ENCODE peak calls at places on chromosomes 5 and 9, in four cellular contexts. One of them, this sample, is unnamed. For H3K4me1 and H3K27me3, the result is how much of the 10 kb centered on the place peaks cover.

GRCh38 chr5:114447084-114447773 is 85.4 kb downstream of the KCNN2 start:
- DNase-seq in spleen: no peak
- DNase-seq in lung: no peak
- DNase-seq in neural progenitor cell: peak
- DNase-seq in this sample: no peak

GRCh38 chr5:106880656-106881055 is 790.1 kb downstream of the EFNA5 start:
- DNase-seq in spleen: no peak
- DNase-seq in lung: no peak
- DNase-seq in neural progenitor cell: no peak
- DNase-seq in this sample: no peak

GRCh38 chr5:163079618-163080017 is 357.8 kb upstream of the CCNG1 start:
- DNase-seq in spleen: no peak
- DNase-seq in lung: no peak
- DNase-seq in neural progenitor cell: no peak
- DNase-seq in this sample: no peak

GRCh38 chr5:150342583-150342982 is 14.9 kb upstream of the TCOF1 start:
- DNase-seq in spleen: no peak
- DNase-seq in lung: no peak
- DNase-seq in neural progenitor cell: no peak
- DNase-seq in this sample: no peak

GRCh38 chr9:38003946-38004808 is 64.8 kb downstream of the SHB start:
- DNase-seq in spleen: no peak
- DNase-seq in lung: no peak
- DNase-seq in neural progenitor cell: no peak
- DNase-seq in this sample: peak

GRCh38 chr9:103731541-103731940 is 362.6 kb upstream of the SMC2 start:
- DNase-seq in spleen: no peak
- DNase-seq in lung: no peak
- DNase-seq in neural progenitor cell: no peak
- DNase-seq in this sample: no peak

GRCh38 chr9:18235181-18235908 is 238.6 kb upstream of the ADAMTSL1 start:
- DNase-seq in spleen: no peak
- DNase-seq in lung: no peak
- DNase-seq in neural progenitor cell: no peak
- DNase-seq in this sample: no peak

GRCh38 chr5:115192098-115192497 is 22.4 kb upstream of the TRIM36 start:
- DNase-seq in spleen: no peak
- DNase-seq in lung: no peak
- DNase-seq in neural progenitor cell: no peak
- DNase-seq in this sample: no peak

GRCh38 chr9:95045751-95046150 is 271.8 kb downstream of the FANCC start:
- DNase-seq in spleen: no peak
- DNase-seq in lung: no peak
- DNase-seq in neural progenitor cell: peak
- DNase-seq in this sample: no peak

GRCh38 chr5:555058-555623 is 30.9 kb upstream of the SLC9A3 start:
- DNase-seq in spleen: no peak
- DNase-seq in lung: no peak
- DNase-seq in neural progenitor cell: no peak
- DNase-seq in this sample: no peak

GRCh38 chr9:4832786-4833579 is 40.2 kb downstream of the RCL1 start:
- DNase-seq in spleen: no peak
- DNase-seq in lung: no peak
- DNase-seq in neural progenitor cell: no peak
- DNase-seq in this sample: no peak

GRCh38 chr5:135340568-135340967 is 58.5 kb downstream of the MACROH2A1 start:
- DNase-seq in spleen: no peak
- DNase-seq in lung: no peak
- DNase-seq in neural progenitor cell: no peak
- DNase-seq in this sample: no peak

GRCh38 chr5:136062563-136063274 is 33.9 kb downstream of the TGFBI start:
- DNase-seq in spleen: no peak
- DNase-seq in lung: no peak
- DNase-seq in neural progenitor cell: peak
- DNase-seq in this sample: no peak

GRCh38 chr5:178165585-178165984 is 11.9 kb upstream of the NHP2 start:
- DNase-seq in spleen: no peak
- DNase-seq in lung: no peak
- DNase-seq in neural progenitor cell: no peak
- DNase-seq in this sample: no peak

GRCh38 chr5:177301503-177302165 is 1.9 kb downstream of the RAB24 start:
- DNase-seq in spleen: peak
- DNase-seq in lung: peak
- DNase-seq in neural progenitor cell: no peak
- DNase-seq in this sample: no peak

GRCh38 chr5:139271201-139272027 is 22.1 kb upstream of the MATR3 start:
- DNase-seq in spleen: no peak
- DNase-seq in lung: no peak
- DNase-seq in neural progenitor cell: no peak
- DNase-seq in this sample: no peak

GRCh38 chr9:96015876-96016686 is 140.6 kb downstream of the ERCC6L2 start:
- DNase-seq in spleen: no peak
- DNase-seq in lung: no peak
- DNase-seq in neural progenitor cell: no peak
- DNase-seq in this sample: no peak

GRCh38 chr5:95027151-95027721 is 257.7 kb downstream of the MCTP1 start:
- DNase-seq in spleen: no peak
- DNase-seq in lung: no peak
- DNase-seq in neural progenitor cell: no peak
- DNase-seq in this sample: no peak

GRCh38 chr5:163460562-163461176 is at the start of gene HMMR:
- DNase-seq in spleen: no peak
- DNase-seq in lung: no peak
- DNase-seq in neural progenitor cell: peak
- DNase-seq in this sample: no peak

GRCh38 chr5:143248822-143249579 is 154.5 kb downstream of the NR3C1 start:
- DNase-seq in spleen: no peak
- DNase-seq in lung: no peak
- DNase-seq in neural progenitor cell: no peak
- DNase-seq in this sample: no peak

GRCh38 chr9:80062581-80062980 is 490.8 kb downstream of the TLE4 start:
- DNase-seq in spleen: no peak
- DNase-seq in lung: no peak
- DNase-seq in neural progenitor cell: no peak
- DNase-seq in this sample: no peak

GRCh38 chr5:90530736-90531487 is 1.5 kb upstream of the LYSMD3 start:
- DNase-seq in spleen: no peak
- DNase-seq in lung: no peak
- DNase-seq in neural progenitor cell: no peak
- DNase-seq in this sample: no peak

GRCh38 chr5:150738862-150739261 is 20.0 kb downstream of the DCTN4 start:
- DNase-seq in spleen: no peak
- DNase-seq in lung: no peak
- DNase-seq in neural progenitor cell: no peak
- DNase-seq in this sample: no peak

GRCh38 chr5:2207966-2208544 is 325.3 kb upstream of the IRX4 start:
- DNase-seq in spleen: no peak
- DNase-seq in lung: peak
- DNase-seq in neural progenitor cell: peak
- DNase-seq in this sample: no peak

GRCh38 chr9:122107291-122107805 is 14.2 kb upstream of the TTLL11 start:
- DNase-seq in spleen: no peak
- DNase-seq in lung: no peak
- DNase-seq in neural progenitor cell: no peak
- DNase-seq in this sample: peak

GRCh38 chr9:37386988-37387387 is 35.5 kb upstream of the GRHPR start:
- DNase-seq in spleen: no peak
- DNase-seq in lung: no peak
- DNase-seq in neural progenitor cell: no peak
- DNase-seq in this sample: no peak

GRCh38 chr9:22039258-22039657 is 30.2 kb upstream of the CDKN2B start:
- DNase-seq in spleen: no peak
- DNase-seq in lung: no peak
- DNase-seq in neural progenitor cell: no peak
- DNase-seq in this sample: no peak

GRCh38 chr9:136567651-136568287 is 21.9 kb upstream of the NOTCH1 start:
- DNase-seq in spleen: no peak
- DNase-seq in lung: peak
- DNase-seq in neural progenitor cell: peak
- DNase-seq in this sample: peak

GRCh38 chr5:133261993-133262392 is 210.2 kb downstream of the HSPA4 start:
- DNase-seq in spleen: no peak
- DNase-seq in lung: no peak
- DNase-seq in neural progenitor cell: no peak
- DNase-seq in this sample: no peak

GRCh38 chr5:83528439-83528769 is 56.9 kb downstream of the VCAN start:
- DNase-seq in spleen: no peak
- DNase-seq in lung: no peak
- DNase-seq in neural progenitor cell: no peak
- DNase-seq in this sample: no peak

GRCh38 chr5:139392678-139393496 is 2.0 kb downstream of the PROB1 start:
- DNase-seq in spleen: peak
- DNase-seq in lung: peak
- DNase-seq in neural progenitor cell: peak
- DNase-seq in this sample: peak

GRCh38 chr5:56161927-56162326 is 71.2 kb downstream of the ANKRD55 start:
- DNase-seq in spleen: no peak
- DNase-seq in lung: no peak
- DNase-seq in neural progenitor cell: peak
- DNase-seq in this sample: no peak
- H3K4me1 ChIP-seq in spleen: under half
- H3K4me1 ChIP-seq in lung: under half
- H3K4me1 ChIP-seq in neural progenitor cell: under half
- H3K4me1 ChIP-seq in this sample: under half

DNA sequence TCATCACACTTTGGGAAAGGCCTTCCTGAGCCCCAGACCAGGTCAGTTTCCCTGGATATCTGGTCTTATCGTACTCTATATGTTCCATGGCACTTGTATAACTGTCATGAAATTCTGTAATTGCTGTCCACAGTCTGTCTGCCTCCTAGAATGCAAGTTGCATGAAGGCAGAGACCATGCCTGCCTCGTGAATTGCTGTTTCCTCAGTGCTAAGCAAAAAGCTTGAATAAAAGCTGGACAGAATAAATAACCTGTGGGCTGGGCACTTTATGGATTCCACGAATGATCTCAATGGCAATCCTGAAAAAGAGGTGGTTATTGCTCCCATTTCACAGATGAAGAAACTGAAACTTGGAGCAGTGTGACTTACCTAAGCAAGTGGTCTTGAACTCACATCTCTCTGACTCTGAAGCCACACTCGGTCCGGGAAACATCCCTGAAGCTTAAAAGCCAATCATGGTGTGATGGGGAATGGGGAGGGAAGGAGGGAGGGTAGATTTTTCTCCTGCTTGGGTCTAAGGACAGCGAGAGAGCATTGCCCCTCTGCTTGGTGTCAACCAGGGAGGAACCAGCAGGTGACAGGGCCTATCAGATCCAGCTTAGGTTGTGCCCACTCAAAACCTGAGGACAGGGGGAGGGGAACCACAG is 13.2 kb upstream of the LHX2 start:
- DNase-seq in spleen: no peak
- DNase-seq in lung: no peak
- DNase-seq in neural progenitor cell: peak
- DNase-seq in this sample: no peak
- H3K27me3 ChIP-seq in spleen: under half
- H3K27me3 ChIP-seq in lung: under half
- H3K27me3 ChIP-seq in neural progenitor cell: half or more
- H3K27me3 ChIP-seq in this sample: under half

DNA sequence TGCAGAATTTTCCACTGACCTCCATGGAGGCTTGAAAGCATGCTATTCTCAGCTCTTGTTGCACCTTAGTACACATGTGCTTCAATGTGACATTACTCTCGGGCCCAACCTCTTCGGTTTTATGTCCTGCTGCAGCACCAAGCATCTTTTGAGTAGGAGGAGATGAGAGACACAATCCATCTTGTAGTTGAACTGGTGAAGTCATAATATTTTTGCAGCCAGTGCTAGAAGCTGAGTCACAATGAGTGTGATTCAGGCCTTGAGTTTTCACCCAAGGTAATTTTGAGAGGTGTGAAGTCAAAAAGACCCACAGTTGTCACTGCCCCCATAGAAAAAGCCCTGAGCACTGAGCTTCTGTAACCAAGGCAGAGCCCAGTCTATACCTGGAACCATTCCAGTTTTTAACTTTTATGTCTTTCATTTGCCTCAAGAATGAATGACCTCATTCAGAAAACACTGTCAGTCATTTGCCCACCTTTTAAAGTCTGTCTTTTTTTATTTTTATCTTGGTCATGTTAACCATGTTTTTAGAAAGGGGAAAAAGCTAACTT is 117.7 kb downstream of the ZNF462 start:
- DNase-seq in spleen: no peak
- DNase-seq in lung: no peak
- DNase-seq in neural progenitor cell: no peak
- DNase-seq in this sample: no peak
- H3K4me3 ChIP-seq in spleen: no peak
- H3K4me3 ChIP-seq in lung: no peak
- H3K4me3 ChIP-seq in neural progenitor cell: no peak
- H3K4me3 ChIP-seq in this sample: no peak

GRCh38 chr9:92293452-92294296 is at the start of gene IARS1:
- DNase-seq in spleen: peak
- DNase-seq in lung: peak
- DNase-seq in neural progenitor cell: peak
- DNase-seq in this sample: peak
- H3K4me1 ChIP-seq in spleen: under half
- H3K4me1 ChIP-seq in lung: under half
- H3K4me1 ChIP-seq in neural progenitor cell: under half
- H3K4me1 ChIP-seq in this sample: under half